ENCODE peak calls at places on chromosomes 2 and 18, in ten cellular contexts. B is A549; C is pancreas; W is aorta; U is IMR-90; O is BE2C; J is CD8-positive, alpha-beta T cell; R is PC-9; M is right atrium auricular region; T is GM23248. N is an unnamed sample.

GRCh38 chr2:241895427-241895731 is 25.9 kb downstream of the RTP5 start:
- DNase-seq in B (no peak), C (no peak), W (no peak), U (no peak), O (no peak), J (no peak), R (no peak), M (no peak), T (no peak), N (no peak)

GRCh38 chr2:239905884-239906654 is 119.1 kb downstream of the NDUFA10 start:
- DNase-seq in B (no peak), C (no peak), W (peak; percentile 54), U (no peak), O (no peak), J (no peak), R (no peak), M (peak; percentile 30), T (no peak), N (no peak)

GRCh38 chr2:111905990-111906735 is 7.8 kb downstream of the MERTK start:
- DNase-seq in B (no peak), C (no peak), W (no peak), U (no peak), O (no peak), J (no peak), R (peak; percentile 58), M (peak; percentile 23), T (no peak), N (no peak)

GRCh38 chr18:3972291-3972985 is 482.7 kb downstream of the DLGAP1 start:
- DNase-seq in B (no peak), C (no peak), W (no peak), U (peak; percentile 63), O (no peak), J (no peak), R (no peak), M (no peak), T (peak; percentile 44), N (no peak)

GRCh38 chr2:230931556-230932231 is 6.7 kb upstream of the GPR55 start:
- DNase-seq in B (no peak), C (no peak), W (peak; percentile 61), U (no peak), O (no peak), J (no peak), R (no peak), M (no peak), T (no peak), N (no peak)

GRCh38 chr2:159635006-159635746 is 18.8 kb upstream of the BAZ2B start:
- DNase-seq in B (no peak), C (no peak), W (no peak), U (peak; percentile 39), O (no peak), J (no peak), R (no peak), M (no peak), T (peak; percentile 52), N (no peak)

GRCh38 chr18:41113885-41114482 is 841.0 kb upstream of the PIK3C3 start:
- DNase-seq in B (no peak), C (no peak), W (no peak), U (peak; percentile 18), O (no peak), J (no peak), R (no peak), M (no peak), T (peak; percentile 6), N (no peak)

GRCh38 chr2:229226372-229226771 is 44.7 kb downstream of the PID1 start:
- DNase-seq in B (no peak), C (no peak), W (no peak), U (no peak), O (no peak), J (no peak), R (no peak), M (no peak), T (no peak), N (no peak)

GRCh38 chr2:219184116-219184515 is 6.0 kb downstream of the RETREG2 start:
- DNase-seq in B (no peak), C (peak; percentile 4), W (no peak), U (no peak), O (no peak), J (no peak), R (no peak), M (no peak), T (no peak), N (no peak)

GRCh38 chr2:31863867-31864266 is 146.9 kb downstream of the MEMO1 start:
- DNase-seq in B (no peak), C (no peak), W (no peak), U (no peak), O (no peak), J (no peak), R (no peak), M (no peak), T (no peak), N (no peak)

GRCh38 chr2:241933175-241933911 is 63.8 kb downstream of the RTP5 start:
- DNase-seq in B (no peak), C (no peak), W (no peak), U (no peak), O (no peak), J (no peak), R (no peak), M (no peak), T (peak; percentile 37), N (peak; percentile 54)

DNA sequence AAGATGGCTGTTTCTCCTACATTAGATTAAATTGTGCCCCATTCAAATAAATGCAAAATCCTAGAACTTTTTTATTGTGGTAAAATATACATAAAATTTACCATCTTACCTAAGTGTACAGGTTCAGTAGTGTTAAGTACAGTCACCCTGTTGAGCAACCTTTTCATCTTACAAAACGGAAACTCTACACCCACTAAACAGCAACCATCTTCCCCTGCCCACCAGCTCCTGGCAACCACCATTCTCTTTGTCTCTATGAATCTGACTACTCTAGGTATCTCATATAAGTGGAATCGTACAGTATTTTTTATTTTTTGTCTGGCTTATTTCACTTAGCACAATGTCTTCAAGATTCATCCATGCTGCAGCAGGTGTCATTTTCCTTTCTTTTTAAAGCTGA is 53.0 kb downstream of the ASXL2 start:
- DNase-seq in B (no peak), C (no peak), W (no peak), U (no peak), O (no peak), J (no peak), R (no peak), M (no peak), T (no peak), N (peak; percentile 7)
- H3K4me1 ChIP-seq in B (peaks cover 32% of the 10 kb centered on the region), C (no peaks in the 10 kb centered on the region), W (no peaks in the 10 kb centered on the region), U (peaks cover 5% of the 10 kb centered on the region), O (peaks cover 7% of the 10 kb centered on the region), J (peaks cover 36% of the 10 kb centered on the region), R (peaks cover 16% of the 10 kb centered on the region), M (no peaks in the 10 kb centered on the region), T (peaks cover 5% of the 10 kb centered on the region), N (peaks cover 37% of the 10 kb centered on the region)

GRCh38 chr2:237600205-237600846 is 9.8 kb upstream of the RAB17 start:
- DNase-seq in B (no peak), C (no peak), W (no peak), U (peak; percentile 71), O (peak; percentile 41), J (no peak), R (no peak), M (peak; percentile 86), T (peak; percentile 84), N (no peak)
- H3K4me3 ChIP-seq in B (no peak overlapping the region), C (no peak overlapping the region), W (no peak overlapping the region), U (no peak overlapping the region), O (no peak overlapping the region), J (no peak overlapping the region), R (no peak overlapping the region), M (no peak overlapping the region), T (peak overlapping the region; percentile 34), N (no peak overlapping the region)

GRCh38 chr2:97671526-97671925 is 2.0 kb downstream of the C2orf92 start:
- DNase-seq in B (no peak), C (no peak), W (peak; percentile 62), U (no peak), O (no peak), J (no peak), R (no peak), M (no peak), T (no peak), N (no peak)

GRCh38 chr2:97673187-97673914 is 3.8 kb downstream of the C2orf92 start:
- DNase-seq in B (no peak), C (no peak), W (no peak), U (peak; percentile 17), O (no peak), J (no peak), R (no peak), M (no peak), T (no peak), N (no peak)

GRCh38 chr2:97673915-97674283 is 4.4 kb downstream of the C2orf92 start:
- DNase-seq in B (no peak), C (no peak), W (no peak), U (no peak), O (no peak), J (no peak), R (no peak), M (no peak), T (no peak), N (no peak)

GRCh38 chr2:97670471-97670870 is 958 bp downstream of the C2orf92 start:
- DNase-seq in B (no peak), C (no peak), W (no peak), U (no peak), O (no peak), J (no peak), R (no peak), M (no peak), T (no peak), N (no peak)

GRCh38 chr2:97669448-97669847 is at the start of gene C2orf92:
- DNase-seq in B (no peak), C (no peak), W (no peak), U (no peak), O (no peak), J (no peak), R (no peak), M (no peak), T (no peak), N (no peak)
- H3K4me1 ChIP-seq in B (no peaks in the 10 kb centered on the region), C (peaks cover 5% of the 10 kb centered on the region), W (no peaks in the 10 kb centered on the region), U (peaks cover 2% of the 10 kb centered on the region), O (no peaks in the 10 kb centered on the region), J (peaks cover 8% of the 10 kb centered on the region), R (peaks cover 8% of the 10 kb centered on the region), M (no peaks in the 10 kb centered on the region), T (no peaks in the 10 kb centered on the region), N (peaks cover 7% of the 10 kb centered on the region)

GRCh38 chr2:233775414-233775813 is 2.7 kb upstream of the MROH2A start:
- DNase-seq in B (no peak), C (no peak), W (no peak), U (no peak), O (no peak), J (no peak), R (no peak), M (no peak), T (no peak), N (no peak)

GRCh38 chr2:233772583-233772982 is 5.5 kb upstream of the MROH2A start:
- DNase-seq in B (no peak), C (no peak), W (no peak), U (no peak), O (no peak), J (no peak), R (no peak), M (no peak), T (no peak), N (no peak)

GRCh38 chr2:233779722-233780121 is 1.6 kb downstream of the MROH2A start:
- DNase-seq in B (no peak), C (no peak), W (no peak), U (no peak), O (no peak), J (no peak), R (no peak), M (no peak), T (no peak), N (no peak)

GRCh38 chr2:233773854-233774253 is 4.3 kb upstream of the MROH2A start:
- DNase-seq in B (no peak), C (no peak), W (peak; percentile 25), U (no peak), O (no peak), J (no peak), R (no peak), M (no peak), T (no peak), N (no peak)

GRCh38 chr2:233778030-233778429 is at the start of gene MROH2A:
- DNase-seq in B (no peak), C (no peak), W (no peak), U (no peak), O (no peak), J (no peak), R (no peak), M (no peak), T (no peak), N (no peak)
- H3K4me3 ChIP-seq in B (no peak within 1 kb of the TSS), C (no peak within 1 kb of the TSS), W (no peak within 1 kb of the TSS), U (no peak within 1 kb of the TSS), O (no peak within 1 kb of the TSS), J (no peak within 1 kb of the TSS), R (no peak within 1 kb of the TSS), M (no peak within 1 kb of the TSS), T (no peak within 1 kb of the TSS), N (no peak within 1 kb of the TSS)

N was measured in CD4-positive, CD25-positive, alpha-beta regulatory T cell.